ENCODE peak calls at places on chromosomes 2 and 18, in six cellular contexts. K is AG10803, N is neural crest cell, G is neural progenitor cell, I is keratinocyte, D is left ventricle myocardium inferior. Z is an unnamed sample.

GRCh38 chr2:24577481-24577880 is 86.4 kb downstream of the NCOA1 start:
- DNase-seq in I (no peak), G (no peak), D (no peak), N (no peak), K (no peak), Z (no peak)

GRCh38 chr2:164371916-164372315 is 249.4 kb downstream of the GRB14 start:
- DNase-seq in K (no peak), G (no peak), I (no peak), D (no peak), N (no peak), Z (no peak)

GRCh38 chr2:28348149-28348567 is 44.5 kb upstream of the FOSL2 start:
- DNase-seq in D (no peak), K (no peak), I (no peak), N (no peak), G (no peak), Z (no peak)

GRCh38 chr2:86785456-86785855 is 5.3 kb downstream of the CD8A start:
- DNase-seq in N (no peak), G (no peak), I (no peak), D (no peak), K (no peak), Z (no peak)

GRCh38 chr2:15782009-15782751 is 158.2 kb upstream of the MYCN start:
- DNase-seq in K (peak; percentile 14), G (no peak), D (no peak), N (no peak), I (no peak), Z (no peak)

GRCh38 chr2:70070557-70071268 is 16.6 kb upstream of the PCBP1 start:
- DNase-seq in I (no peak), G (peak; percentile 86), N (peak; percentile 44), D (peak; percentile 31), K (peak; percentile 88), Z (peak; percentile 77)

GRCh38 chr2:75645643-75646042 is 940 bp upstream of the MRPL19 start:
- DNase-seq in D (no peak), G (no peak), I (no peak), K (no peak), N (no peak), Z (no peak)

GRCh38 chr2:237935740-237936452 is 30.9 kb upstream of the UBE2F start:
- DNase-seq in K (no peak), D (no peak), I (peak; percentile 78), G (no peak), N (no peak), Z (no peak)

GRCh38 chr2:9556121-9556869 is 665 bp upstream of the ADAM17 start:
- DNase-seq in N (no peak), K (no peak), G (no peak), D (no peak), I (no peak), Z (no peak)

GRCh38 chr18:28248653-28249052 is 71.7 kb upstream of the CDH2 start:
- DNase-seq in N (no peak), I (no peak), K (no peak), G (no peak), D (no peak), Z (no peak)

GRCh38 chr2:151277011-151277410 is 12.5 kb downstream of the NMI start:
- DNase-seq in N (no peak), G (no peak), K (peak; percentile 8), D (no peak), I (no peak), Z (no peak)

GRCh38 chr2:232927793-232928563 is 57.9 kb downstream of the SNORC start:
- DNase-seq in I (no peak), G (peak; percentile 90), K (no peak), D (no peak), N (peak; percentile 16), Z (no peak)

GRCh38 chr18:8212893-8213805 is 396.1 kb upstream of the RAB12 start:
- DNase-seq in I (no peak), G (no peak), D (no peak), N (no peak), K (peak; percentile 20), Z (no peak)

GRCh38 chr2:233386382-233387041 is 32.2 kb downstream of the DGKD start:
- DNase-seq in D (no peak), K (peak; percentile 30), N (no peak), G (no peak), I (no peak), Z (no peak)

GRCh38 chr2:95071856-95072255 is 46.3 kb downstream of the MAL start:
- DNase-seq in G (no peak), K (no peak), N (no peak), D (no peak), I (no peak), Z (no peak)

GRCh38 chr2:101341901-101342624 is 33.6 kb upstream of the RNF149 start:
- DNase-seq in D (peak; percentile 77), I (no peak), N (peak; percentile 91), K (peak; percentile 63), G (peak; percentile 82), Z (peak; percentile 72)

GRCh38 chr18:23703057-23703986 is 14.1 kb downstream of the LAMA3 start:
- DNase-seq in K (peak; percentile 68), D (no peak), N (no peak), I (no peak), G (peak; percentile 49), Z (peak; percentile 46)

GRCh38 chr2:46855805-46856204 is 59.8 kb downstream of the MCFD2 start:
- DNase-seq in I (peak; percentile 46), G (no peak), N (no peak), D (no peak), K (no peak), Z (no peak)

GRCh38 chr2:196918927-196919326 is 7.6 kb downstream of the PGAP1 start:
- DNase-seq in I (no peak), G (no peak), D (no peak), N (no peak), K (no peak), Z (no peak)

GRCh38 chr18:908631-909621 is 4.3 kb downstream of the ADCYAP1 start:
- DNase-seq in K (no peak), G (peak; percentile 73), N (no peak), D (no peak), I (no peak), Z (no peak)

GRCh38 chr2:214019973-214020345 is 390.9 kb upstream of the VWC2L start:
- DNase-seq in N (no peak), G (no peak), D (no peak), I (no peak), K (no peak), Z (no peak)

Z was measured in uterus.